ENCODE peak calls at places on chromosomes 7 and 10, in ten cellular contexts. A is ovary, V is tibial nerve, F is transverse colon, N is stomach, J is SK-N-SH, Y is H1, R is suprapubic skin, Z is sigmoid colon, W is GM12878. G is an unnamed sample. For H3K27me3, the result is how much of the 10 kb centered on the place peaks cover.

GRCh38 chr7:68613405-68613804 is 984.9 kb upstream of the AUTS2 start:
- DNase-seq in A (no peak), V (no peak), F (no peak), N (no peak), J (no peak), Y (no peak), R (no peak), Z (no peak), W (no peak), G (no peak)

GRCh38 chr7:39952378-39952777 is 2.3 kb downstream of the CDK13 start:
- DNase-seq in A (no peak), V (no peak), F (no peak), N (no peak), J (no peak), Y (no peak), R (no peak), Z (no peak), W (no peak), G (no peak)

GRCh38 chr10:12709516-12709915 is 292.0 kb downstream of the CCDC3 start:
- DNase-seq in A (no peak), V (no peak), F (no peak), N (no peak), J (no peak), Y (no peak), R (no peak), Z (no peak), W (no peak), G (no peak)

GRCh38 chr10:19651549-19651948 is 164.7 kb upstream of the PLXDC2 start:
- DNase-seq in A (no peak), V (no peak), F (no peak), N (no peak), J (no peak), Y (no peak), R (no peak), Z (no peak), W (no peak), G (no peak)

GRCh38 chr10:970311-971149 is 17.7 kb upstream of the GTPBP4 start:
- DNase-seq in A (no peak), V (no peak), F (no peak), N (peak), J (peak), Y (no peak), R (no peak), Z (no peak), W (no peak), G (no peak)

GRCh38 chr7:154720016-154720415 is 282.9 kb downstream of the PAXIP1 start:
- DNase-seq in A (no peak), V (no peak), F (no peak), N (no peak), J (no peak), Y (no peak), R (no peak), Z (no peak), W (no peak), G (no peak)

GRCh38 chr7:44286618-44287487 is 38.5 kb downstream of the CAMK2B start:
- DNase-seq in A (peak), V (no peak), F (peak), N (peak), J (peak), Y (no peak), R (peak), Z (peak), W (no peak), G (no peak)

GRCh38 chr10:18264466-18264865 is 124.2 kb downstream of the CACNB2 start:
- DNase-seq in A (no peak), V (no peak), F (no peak), N (no peak), J (no peak), Y (no peak), R (no peak), Z (no peak), W (no peak), G (peak)

GRCh38 chr10:87720665-87721064 is 61.0 kb downstream of the PAPSS2 start:
- DNase-seq in A (no peak), V (no peak), F (no peak), N (no peak), J (no peak), Y (no peak), R (no peak), Z (no peak), W (no peak), G (no peak)

GRCh38 chr10:27709304-27709703 is 36.3 kb downstream of the MKX start:
- DNase-seq in A (no peak), V (no peak), F (no peak), N (no peak), J (no peak), Y (no peak), R (no peak), Z (no peak), W (no peak), G (no peak)

GRCh38 chr10:108544500-108545120 is 1378.7 kb downstream of the XPNPEP1 start:
- DNase-seq in A (peak), V (peak), F (peak), N (peak), J (peak), Y (peak), R (no peak), Z (peak), W (no peak), G (no peak)

GRCh38 chr7:78734626-78735025 is 718.8 kb downstream of the MAGI2 start:
- DNase-seq in A (no peak), V (no peak), F (no peak), N (no peak), J (no peak), Y (no peak), R (no peak), Z (no peak), W (peak), G (no peak)

GRCh38 chr10:11163990-11164805 is 146.5 kb downstream of the CELF2 start:
- DNase-seq in A (no peak), V (no peak), F (no peak), N (no peak), J (no peak), Y (no peak), R (no peak), Z (no peak), W (no peak), G (no peak)

GRCh38 chr10:75083972-75084833 is 27.3 kb upstream of the SAMD8 start:
- DNase-seq in A (no peak), V (no peak), F (no peak), N (no peak), J (peak), Y (no peak), R (no peak), Z (no peak), W (no peak), G (no peak)

GRCh38 chr10:113927440-113927839 is 73.0 kb downstream of the NHLRC2 start:
- DNase-seq in A (no peak), V (no peak), F (no peak), N (no peak), J (no peak), Y (no peak), R (no peak), Z (no peak), W (no peak), G (no peak)

GRCh38 chr7:133961724-133962123 is 165.4 kb upstream of the LRGUK start:
- DNase-seq in A (no peak), V (no peak), F (no peak), N (no peak), J (no peak), Y (no peak), R (no peak), Z (no peak), W (no peak), G (no peak)

GRCh38 chr10:131094406-131095108 is 217.0 kb downstream of the TCERG1L start:
- DNase-seq in A (peak), V (peak), F (no peak), N (no peak), J (no peak), Y (no peak), R (no peak), Z (no peak), W (no peak), G (no peak)

GRCh38 chr10:131088619-131089018 is 222.9 kb downstream of the TCERG1L start:
- DNase-seq in A (no peak), V (no peak), F (no peak), N (no peak), J (no peak), Y (no peak), R (no peak), Z (peak), W (no peak), G (no peak)

GRCh38 chr10:33819206-33819605 is 484.7 kb upstream of the NRP1 start:
- DNase-seq in A (no peak), V (no peak), F (no peak), N (no peak), J (no peak), Y (no peak), R (no peak), Z (no peak), W (no peak), G (no peak)

GRCh38 chr7:157574120-157574519 is 237.3 kb downstream of the DNAJB6 start:
- DNase-seq in A (no peak), V (no peak), F (no peak), N (no peak), J (no peak), Y (no peak), R (no peak), Z (peak), W (no peak), G (no peak)

GRCh38 chr7:42027521-42027920 is 209.5 kb downstream of the GLI3 start:
- DNase-seq in A (no peak), V (no peak), F (no peak), N (no peak), J (no peak), Y (no peak), R (no peak), Z (no peak), W (no peak), G (no peak)

GRCh38 chr7:55154096-55154495 is 135.3 kb downstream of the EGFR start:
- DNase-seq in A (no peak), V (no peak), F (no peak), N (no peak), J (no peak), Y (no peak), R (no peak), Z (no peak), W (no peak), G (no peak)

GRCh38 chr7:49788455-49789059 is 15.1 kb downstream of the VWC2 start:
- DNase-seq in A (no peak), V (no peak), F (no peak), N (no peak), J (no peak), Y (no peak), R (no peak), Z (no peak), W (no peak), G (peak)

GRCh38 chr7:49790209-49790608 is 16.8 kb downstream of the VWC2 start:
- DNase-seq in A (no peak), V (no peak), F (no peak), N (no peak), J (no peak), Y (no peak), R (no peak), Z (no peak), W (no peak), G (peak)

GRCh38 chr7:49787980-49788379 is 14.5 kb downstream of the VWC2 start:
- DNase-seq in A (no peak), V (no peak), F (no peak), N (no peak), J (no peak), Y (no peak), R (no peak), Z (no peak), W (no peak), G (peak)

GRCh38 chr7:49789736-49790135 is 16.3 kb downstream of the VWC2 start:
- DNase-seq in A (no peak), V (no peak), F (no peak), N (no peak), J (no peak), Y (no peak), R (no peak), Z (no peak), W (no peak), G (peak)

GRCh38 chr7:49791089-49791741 is 17.8 kb downstream of the VWC2 start:
- DNase-seq in A (no peak), V (no peak), F (peak), N (no peak), J (peak), Y (peak), R (no peak), Z (no peak), W (no peak), G (peak)
- TF ChIP-seq EP300 in A (no peak), V (no peak), F (no peak), N (no peak), J (no peak), Y (no peak), R (no peak), Z (no peak), W (no peak), G (no peak)

GRCh38 chr7:123494193-123494796 is 40.1 kb downstream of the IQUB start:
- DNase-seq in A (peak), V (peak), F (peak), N (no peak), J (peak), Y (no peak), R (no peak), Z (no peak), W (no peak), G (no peak)

DNA sequence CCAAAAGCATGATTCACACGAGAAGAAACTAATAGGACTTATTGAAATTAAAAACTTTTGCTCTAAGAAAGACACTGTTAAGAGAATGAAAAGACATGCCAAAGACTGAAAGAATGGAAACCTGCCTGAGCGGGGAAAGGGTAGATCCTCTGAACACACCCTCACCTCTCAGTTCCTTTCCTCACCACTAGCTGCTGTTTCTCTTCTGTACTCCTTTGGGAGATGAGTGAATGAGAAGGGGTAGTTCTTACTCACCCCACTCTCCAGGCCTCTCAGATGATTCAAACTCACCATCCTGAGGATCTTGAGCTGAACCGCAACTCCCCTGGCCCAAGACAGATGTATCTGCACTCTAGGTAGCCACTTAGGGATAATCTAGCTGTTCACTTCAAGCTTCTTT is 41.9 kb downstream of the IQUB start:
- DNase-seq in A (no peak), V (no peak), F (no peak), N (no peak), J (no peak), Y (no peak), R (no peak), Z (no peak), W (no peak), G (no peak)
- TF ChIP-seq CTCF in A (no peak), V (no peak), F (no peak), N (no peak), J (no peak), Y (peak), R (no peak), Z (no peak), W (peak), G (no peak)

GRCh38 chr7:26858229-26858568 is 6.2 kb downstream of the SKAP2 start:
- DNase-seq in A (no peak), V (no peak), F (no peak), N (no peak), J (no peak), Y (no peak), R (no peak), Z (no peak), W (no peak), G (no peak)

GRCh38 chr7:26861050-26861449 is 3.3 kb downstream of the SKAP2 start:
- DNase-seq in A (no peak), V (no peak), F (no peak), N (no peak), J (no peak), Y (no peak), R (no peak), Z (no peak), W (no peak), G (no peak)

GRCh38 chr7:26858735-26859134 is 5.7 kb downstream of the SKAP2 start:
- DNase-seq in A (no peak), V (no peak), F (no peak), N (no peak), J (no peak), Y (no peak), R (no peak), Z (no peak), W (no peak), G (no peak)

GRCh38 chr7:26860361-26860760 is 4.0 kb downstream of the SKAP2 start:
- DNase-seq in A (no peak), V (no peak), F (peak), N (no peak), J (no peak), Y (no peak), R (no peak), Z (no peak), W (no peak), G (no peak)

DNA sequence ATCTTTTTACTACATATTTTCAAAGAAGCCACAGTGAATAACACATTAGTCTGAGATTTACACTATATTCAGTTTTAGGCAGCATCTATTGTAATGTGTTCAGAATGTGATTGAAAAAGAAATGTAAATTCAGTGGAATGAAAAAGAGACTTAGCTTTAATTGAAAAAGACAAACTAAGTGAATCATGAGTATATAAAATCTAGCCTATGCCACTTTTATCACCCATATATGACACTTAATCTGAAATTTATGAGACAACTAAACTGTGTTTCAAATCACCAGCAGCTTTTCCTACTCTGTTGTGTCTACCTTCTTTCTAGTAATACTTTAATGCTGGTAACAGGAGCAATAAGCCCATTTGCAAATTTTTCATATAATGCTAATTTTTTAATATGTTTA is 4.7 kb downstream of the SKAP2 start:
- DNase-seq in A (no peak), V (no peak), F (no peak), N (no peak), J (no peak), Y (no peak), R (no peak), Z (no peak), W (no peak), G (no peak)
- H3K27me3 ChIP-seq in A (under half), V (under half), F (under half), N (under half), J (half or more), Y (under half), R (under half), Z (under half), W (under half), G (under half)

GRCh38 chr7:30596043-30596641 is 1.5 kb downstream of the GARS1 start:
- DNase-seq in A (no peak), V (no peak), F (no peak), N (no peak), J (peak), Y (no peak), R (no peak), Z (no peak), W (no peak), G (no peak)
- TF ChIP-seq EP300 in A (no peak), V (no peak), F (no peak), N (no peak), J (no peak), Y (no peak), R (no peak), Z (no peak), W (no peak), G (no peak)

DNA sequence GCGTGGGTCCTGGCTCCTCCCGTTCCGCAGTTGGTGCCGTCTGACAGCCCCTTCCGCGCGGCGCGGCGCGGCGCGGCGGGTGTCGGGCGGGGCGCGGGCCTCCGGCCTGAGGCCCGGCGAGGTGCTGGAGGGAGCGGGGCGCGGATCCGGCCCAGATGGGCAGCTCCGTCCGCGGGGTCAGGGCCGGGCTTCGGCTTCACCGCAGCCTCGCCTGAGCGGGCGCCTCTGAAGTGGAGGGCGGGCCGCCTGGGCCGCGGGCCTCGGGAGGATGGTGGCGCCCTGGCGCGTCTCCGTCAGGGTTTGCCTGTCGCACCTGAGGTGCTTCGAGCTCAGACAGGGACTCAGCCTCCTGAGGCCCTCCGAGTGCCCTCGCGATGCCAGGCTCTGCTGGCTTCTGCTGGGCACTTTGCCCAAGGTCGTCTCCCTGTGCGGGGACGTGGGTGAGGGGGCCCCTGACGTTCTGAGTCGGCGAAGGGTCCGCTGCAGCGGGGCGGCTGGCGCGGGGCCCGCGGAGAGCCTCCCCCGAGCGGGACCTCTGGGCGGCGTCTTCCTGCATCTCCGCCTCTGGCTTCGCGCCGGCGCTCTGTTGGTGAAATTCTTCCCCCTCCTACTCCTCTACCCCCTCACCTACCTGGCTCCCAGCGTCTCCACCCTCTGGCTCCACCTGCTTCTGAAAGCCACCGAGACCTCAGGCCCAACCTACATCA is 471 bp downstream of the ADCK2 start:
- DNase-seq in A (peak), V (no peak), F (peak), N (peak), J (peak), Y (no peak), R (peak), Z (peak), W (no peak), G (no peak)
- TF ChIP-seq CTCF in A (no peak), V (no peak), F (no peak), N (no peak), J (no peak), Y (no peak), R (no peak), Z (no peak), W (no peak), G (no peak)

GRCh38 chr7:26368542-26368941 is 76.9 kb downstream of the SNX10 start:
- DNase-seq in A (no peak), V (no peak), F (no peak), N (no peak), J (no peak), Y (no peak), R (no peak), Z (no peak), W (no peak), G (no peak)
- H3K27me3 ChIP-seq in A (under half), V (under half), F (under half), N (under half), J (under half), Y (under half), R (under half), Z (under half), W (under half), G (under half)

DNA sequence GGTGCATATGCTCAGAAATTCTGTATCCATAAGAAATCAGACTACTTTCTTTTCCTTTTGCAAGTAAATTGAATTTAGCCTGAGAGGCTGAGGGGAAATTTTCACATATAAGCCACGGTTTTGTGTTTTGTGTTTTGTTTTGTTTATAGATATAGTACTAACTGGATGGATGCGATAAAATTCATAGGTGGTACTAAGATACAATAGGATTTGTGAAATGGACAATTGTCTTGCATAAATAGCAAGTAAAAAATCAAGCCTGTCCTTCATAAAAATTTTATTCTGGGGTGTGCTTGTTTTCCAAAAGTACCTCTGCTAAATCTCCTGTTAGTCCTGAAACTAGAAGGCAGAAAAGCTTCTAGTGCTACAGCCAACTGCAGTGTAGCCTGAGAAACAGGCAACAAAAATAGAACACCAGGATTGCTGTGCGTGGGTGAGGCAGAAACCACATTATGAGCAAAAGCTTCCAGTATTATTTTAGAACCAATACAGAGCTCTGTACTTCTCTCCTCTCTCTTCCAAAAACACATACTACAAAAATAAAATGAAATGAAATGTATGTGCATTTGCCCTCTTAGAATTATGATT is 634 bp upstream of the HDAC9 start:
- DNase-seq in A (no peak), V (no peak), F (no peak), N (no peak), J (no peak), Y (no peak), R (no peak), Z (no peak), W (no peak), G (no peak)
- TF ChIP-seq EP300 in A (no peak), V (no peak), F (no peak), N (no peak), J (no peak), Y (no peak), R (no peak), Z (no peak), W (peak), G (no peak)

DNA sequence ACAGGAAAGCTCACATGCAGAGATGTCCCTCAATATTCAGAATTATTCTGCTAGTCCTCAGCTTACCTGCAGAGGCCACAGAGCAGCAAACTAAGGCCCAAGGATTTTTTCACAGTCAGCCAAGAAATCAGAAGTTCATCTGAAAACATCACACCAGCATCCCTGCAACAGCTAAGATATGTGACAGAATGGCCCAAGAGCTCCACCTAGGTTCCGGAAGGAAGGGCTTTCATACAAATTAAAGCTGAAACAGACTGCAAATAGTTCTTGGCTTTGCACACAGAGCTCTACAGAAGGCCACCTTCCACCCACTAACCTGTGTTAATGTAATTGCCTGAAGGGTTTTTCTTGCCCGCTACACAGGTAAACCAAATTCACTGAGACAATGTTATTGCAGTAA is 438.8 kb upstream of the C7orf33 start:
- DNase-seq in A (no peak), V (no peak), F (no peak), N (no peak), J (no peak), Y (no peak), R (no peak), Z (no peak), W (no peak), G (no peak)
- TF ChIP-seq CTCF in A (no peak), V (no peak), F (no peak), N (no peak), J (peak), Y (peak), R (no peak), Z (no peak), W (no peak), G (no peak)

G was measured in esophagus muscularis mucosa.